ENCODE peak calls at places on chromosomes 2 and 18, in seven cellular contexts. One of them, this sample, is unnamed. For H3K4me1 and H3K27me3, the result is how much of the 10 kb centered on the place peaks cover.

GRCh38 chr2:113876503-113877387 is 13.1 kb upstream of the ACTR3 start:
- DNase-seq in transverse colon: peak
- DNase-seq in SK-N-SH: no peak
- DNase-seq in ovary: no peak
- DNase-seq in sigmoid colon: no peak
- DNase-seq in K562: no peak
- DNase-seq in tibial nerve: no peak
- DNase-seq in this sample: no peak

GRCh38 chr2:172253190-172254052 is 150.7 kb upstream of the DLX2 start:
- DNase-seq in transverse colon: peak
- DNase-seq in tibial nerve: peak
- DNase-seq in SK-N-SH: peak
- DNase-seq in sigmoid colon: no peak
- DNase-seq in ovary: no peak
- DNase-seq in K562: peak
- DNase-seq in this sample: no peak

GRCh38 chr18:44458777-44459176 is 221.9 kb upstream of the SETBP1 start:
- DNase-seq in transverse colon: no peak
- DNase-seq in tibial nerve: no peak
- DNase-seq in sigmoid colon: no peak
- DNase-seq in ovary: no peak
- DNase-seq in K562: no peak
- DNase-seq in SK-N-SH: no peak
- DNase-seq in this sample: no peak

GRCh38 chr2:113277474-113278072 is 1.1 kb downstream of the PAX8 start:
- DNase-seq in tibial nerve: no peak
- DNase-seq in sigmoid colon: no peak
- DNase-seq in SK-N-SH: peak
- DNase-seq in ovary: no peak
- DNase-seq in transverse colon: no peak
- DNase-seq in K562: no peak
- DNase-seq in this sample: no peak

GRCh38 chr18:53799134-53799533 is 425.3 kb downstream of the MBD2 start:
- DNase-seq in SK-N-SH: no peak
- DNase-seq in sigmoid colon: no peak
- DNase-seq in tibial nerve: no peak
- DNase-seq in transverse colon: no peak
- DNase-seq in K562: no peak
- DNase-seq in ovary: no peak
- DNase-seq in this sample: no peak

GRCh38 chr2:236592821-236593220 is 23.2 kb downstream of the ACKR3 start:
- DNase-seq in transverse colon: no peak
- DNase-seq in ovary: no peak
- DNase-seq in SK-N-SH: no peak
- DNase-seq in sigmoid colon: no peak
- DNase-seq in K562: no peak
- DNase-seq in tibial nerve: no peak
- DNase-seq in this sample: no peak

GRCh38 chr2:30268296-30268871 is 37.0 kb downstream of the LBH start:
- DNase-seq in tibial nerve: no peak
- DNase-seq in transverse colon: no peak
- DNase-seq in K562: no peak
- DNase-seq in sigmoid colon: no peak
- DNase-seq in SK-N-SH: no peak
- DNase-seq in ovary: no peak
- DNase-seq in this sample: no peak

GRCh38 chr2:235511187-235511661 is 17.4 kb downstream of the AGAP1 start:
- DNase-seq in K562: no peak
- DNase-seq in sigmoid colon: no peak
- DNase-seq in tibial nerve: no peak
- DNase-seq in transverse colon: peak
- DNase-seq in ovary: no peak
- DNase-seq in SK-N-SH: no peak
- DNase-seq in this sample: no peak

GRCh38 chr2:192978317-192978874 is 783.7 kb upstream of the TMEFF2 start:
- DNase-seq in ovary: no peak
- DNase-seq in tibial nerve: no peak
- DNase-seq in K562: no peak
- DNase-seq in transverse colon: no peak
- DNase-seq in sigmoid colon: no peak
- DNase-seq in SK-N-SH: peak
- DNase-seq in this sample: no peak

GRCh38 chr2:111246620-111247061 is 125.9 kb downstream of the BCL2L11 start:
- DNase-seq in SK-N-SH: no peak
- DNase-seq in sigmoid colon: no peak
- DNase-seq in tibial nerve: no peak
- DNase-seq in ovary: no peak
- DNase-seq in transverse colon: no peak
- DNase-seq in K562: no peak
- DNase-seq in this sample: peak

GRCh38 chr18:3456686-3457069 is 6.7 kb downstream of the TGIF1 start:
- DNase-seq in sigmoid colon: no peak
- DNase-seq in SK-N-SH: no peak
- DNase-seq in K562: no peak
- DNase-seq in ovary: no peak
- DNase-seq in transverse colon: no peak
- DNase-seq in tibial nerve: no peak
- DNase-seq in this sample: no peak

GRCh38 chr2:75561566-75562512 is 1.1 kb upstream of the EVA1A start:
- DNase-seq in tibial nerve: no peak
- DNase-seq in transverse colon: no peak
- DNase-seq in sigmoid colon: no peak
- DNase-seq in K562: no peak
- DNase-seq in SK-N-SH: no peak
- DNase-seq in ovary: no peak
- DNase-seq in this sample: peak

GRCh38 chr2:75559633-75560021 is 1.1 kb downstream of the EVA1A start:
- DNase-seq in K562: no peak
- DNase-seq in SK-N-SH: no peak
- DNase-seq in tibial nerve: no peak
- DNase-seq in transverse colon: no peak
- DNase-seq in ovary: no peak
- DNase-seq in sigmoid colon: no peak
- DNase-seq in this sample: peak

GRCh38 chr2:75562513-75562864 is 1.8 kb upstream of the EVA1A start:
- DNase-seq in transverse colon: no peak
- DNase-seq in SK-N-SH: no peak
- DNase-seq in K562: no peak
- DNase-seq in ovary: no peak
- DNase-seq in sigmoid colon: no peak
- DNase-seq in tibial nerve: no peak
- DNase-seq in this sample: peak

GRCh38 chr2:75560022-75560767 is 544 bp downstream of the EVA1A start:
- DNase-seq in K562: no peak
- DNase-seq in SK-N-SH: peak
- DNase-seq in ovary: peak
- DNase-seq in transverse colon: no peak
- DNase-seq in tibial nerve: no peak
- DNase-seq in sigmoid colon: no peak
- DNase-seq in this sample: peak

GRCh38 chr2:75560768-75561565 is at the start of gene EVA1A:
- DNase-seq in tibial nerve: no peak
- DNase-seq in SK-N-SH: peak
- DNase-seq in sigmoid colon: no peak
- DNase-seq in transverse colon: peak
- DNase-seq in ovary: peak
- DNase-seq in K562: no peak
- DNase-seq in this sample: peak
- H3K4me1 ChIP-seq in tibial nerve: under half
- H3K4me1 ChIP-seq in SK-N-SH: under half
- H3K4me1 ChIP-seq in sigmoid colon: under half
- H3K4me1 ChIP-seq in transverse colon: under half
- H3K4me1 ChIP-seq in ovary: under half
- H3K4me1 ChIP-seq in K562: under half
- H3K4me1 ChIP-seq in this sample: under half

DNA sequence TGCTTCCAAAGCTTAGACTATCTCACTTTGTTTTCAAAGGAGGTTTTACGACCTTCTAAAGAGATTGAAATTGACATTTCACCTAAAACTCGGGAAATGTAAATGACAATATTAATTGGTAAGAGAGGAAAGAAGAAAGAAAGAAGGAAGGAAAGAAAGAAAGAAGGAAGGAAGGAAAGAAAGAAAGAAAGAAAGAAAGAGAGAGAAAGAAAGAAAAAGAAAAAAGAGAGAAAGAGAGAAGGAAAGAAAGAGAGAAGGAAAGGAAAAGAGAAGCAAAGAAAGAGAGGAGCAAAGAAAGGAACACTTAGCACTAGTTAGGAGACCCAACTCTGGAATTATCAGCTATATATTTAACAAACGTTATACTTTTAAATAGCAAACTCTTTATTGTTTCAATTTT is 3.7 kb downstream of the GKN1 start:
- DNase-seq in sigmoid colon: no peak
- DNase-seq in ovary: no peak
- DNase-seq in transverse colon: no peak
- DNase-seq in K562: no peak
- DNase-seq in SK-N-SH: no peak
- DNase-seq in tibial nerve: no peak
- DNase-seq in this sample: no peak
- H3K27me3 ChIP-seq in sigmoid colon: under half
- H3K27me3 ChIP-seq in ovary: under half
- H3K27me3 ChIP-seq in transverse colon: under half
- H3K27me3 ChIP-seq in K562: under half
- H3K27me3 ChIP-seq in SK-N-SH: under half
- H3K27me3 ChIP-seq in tibial nerve: under half
- H3K27me3 ChIP-seq in this sample: under half

DNA sequence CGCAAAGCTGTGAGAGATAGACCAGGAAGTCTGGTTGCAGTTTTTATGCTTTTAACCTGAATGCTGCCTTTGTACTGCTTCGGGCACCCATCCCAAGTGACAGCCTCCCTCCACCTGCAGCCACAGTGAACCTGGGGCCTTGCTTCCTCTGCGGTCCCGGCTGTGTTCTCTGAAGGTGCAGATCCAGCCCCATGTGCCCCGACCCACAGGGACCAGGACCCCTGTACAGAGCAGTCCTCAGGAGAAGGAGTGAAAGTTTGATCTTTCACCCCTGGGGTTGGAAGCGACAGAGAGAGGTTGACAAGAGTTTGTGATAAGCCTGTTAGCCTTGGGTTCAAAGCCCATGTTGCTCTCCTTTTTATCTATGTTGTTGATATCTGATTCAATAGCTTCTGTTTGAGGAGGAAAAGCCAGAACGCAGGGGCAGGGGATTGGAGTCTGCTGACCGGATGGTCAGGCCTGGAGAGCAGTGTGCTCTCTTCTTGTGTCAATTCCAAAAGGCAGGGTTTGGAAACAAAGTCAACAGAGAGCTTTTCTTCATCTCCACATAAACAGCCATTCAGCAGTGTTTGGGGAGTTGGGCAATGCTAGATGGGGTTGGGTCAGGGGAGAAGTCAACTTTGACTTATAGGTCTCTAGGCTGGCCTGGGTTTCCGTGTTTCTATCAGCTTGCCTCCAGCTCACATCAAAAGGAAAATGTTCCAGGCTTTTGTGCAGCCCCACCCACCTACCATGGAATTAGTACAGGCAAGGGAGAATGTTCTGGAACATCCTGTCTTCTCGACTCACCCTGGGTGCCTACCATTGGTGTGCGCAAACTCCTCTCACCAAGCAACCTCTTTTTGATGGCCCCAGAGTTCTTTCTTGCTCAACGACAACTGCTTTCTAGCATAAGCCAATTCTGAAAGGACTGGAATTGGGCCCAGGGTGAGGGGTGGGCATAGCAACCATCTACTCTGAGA is 214.9 kb downstream of the ALPK2 start:
- DNase-seq in SK-N-SH: no peak
- DNase-seq in K562: no peak
- DNase-seq in tibial nerve: no peak
- DNase-seq in ovary: no peak
- DNase-seq in sigmoid colon: no peak
- DNase-seq in transverse colon: no peak
- DNase-seq in this sample: no peak
- TF ChIP-seq EP300 in SK-N-SH: no peak
- TF ChIP-seq EP300 in K562: no peak
- TF ChIP-seq EP300 in tibial nerve: peak
- TF ChIP-seq EP300 in ovary: no peak
- TF ChIP-seq EP300 in sigmoid colon: no peak
- TF ChIP-seq EP300 in transverse colon: no peak
- TF ChIP-seq EP300 in this sample: no peak

GRCh38 chr2:177237932-177238331 is 25.3 kb downstream of the HNRNPA3 start:
- DNase-seq in transverse colon: no peak
- DNase-seq in K562: no peak
- DNase-seq in sigmoid colon: no peak
- DNase-seq in SK-N-SH: no peak
- DNase-seq in ovary: no peak
- DNase-seq in tibial nerve: no peak
- DNase-seq in this sample: no peak

GRCh38 chr2:177241771-177242135 is 22.8 kb downstream of the NFE2L2 start:
- DNase-seq in tibial nerve: no peak
- DNase-seq in transverse colon: no peak
- DNase-seq in ovary: no peak
- DNase-seq in K562: no peak
- DNase-seq in SK-N-SH: peak
- DNase-seq in sigmoid colon: no peak
- DNase-seq in this sample: no peak

GRCh38 chr2:177239934-177240600 is 24.5 kb downstream of the NFE2L2 start:
- DNase-seq in tibial nerve: peak
- DNase-seq in sigmoid colon: peak
- DNase-seq in transverse colon: peak
- DNase-seq in ovary: no peak
- DNase-seq in K562: no peak
- DNase-seq in SK-N-SH: no peak
- DNase-seq in this sample: no peak

GRCh38 chr2:177235855-177236437 is 23.4 kb downstream of the HNRNPA3 start:
- DNase-seq in tibial nerve: no peak
- DNase-seq in sigmoid colon: no peak
- DNase-seq in ovary: no peak
- DNase-seq in SK-N-SH: no peak
- DNase-seq in transverse colon: no peak
- DNase-seq in K562: no peak
- DNase-seq in this sample: no peak

DNA sequence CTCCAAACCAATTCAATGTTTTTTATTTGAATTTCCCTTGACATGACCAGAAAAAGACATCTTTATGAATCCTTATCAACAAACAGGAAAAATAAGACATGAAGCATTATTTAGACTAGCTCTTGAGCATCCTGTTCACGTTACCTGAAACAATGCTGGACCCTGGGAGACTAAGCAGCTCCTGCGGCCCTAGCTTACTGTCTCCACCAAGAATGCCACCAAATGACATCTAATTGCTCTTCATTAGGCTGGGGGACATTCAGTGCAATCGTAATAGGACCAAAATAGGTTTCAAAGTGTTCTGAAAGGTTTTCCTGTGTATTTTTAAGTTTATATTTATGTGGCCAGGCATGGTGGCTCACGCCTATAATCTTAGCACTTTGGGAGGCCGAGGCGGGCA is 25.5 kb downstream of the NFE2L2 start:
- DNase-seq in sigmoid colon: no peak
- DNase-seq in SK-N-SH: no peak
- DNase-seq in tibial nerve: no peak
- DNase-seq in K562: no peak
- DNase-seq in transverse colon: no peak
- DNase-seq in ovary: no peak
- DNase-seq in this sample: no peak
- H3K4me1 ChIP-seq in sigmoid colon: half or more
- H3K4me1 ChIP-seq in SK-N-SH: under half
- H3K4me1 ChIP-seq in tibial nerve: under half
- H3K4me1 ChIP-seq in K562: under half
- H3K4me1 ChIP-seq in transverse colon: under half
- H3K4me1 ChIP-seq in ovary: under half
- H3K4me1 ChIP-seq in this sample: half or more